ENCODE peak calls at places on chromosomes 5 and 9, in eight cellular contexts. K, Q, C, R, S, Z, L and W are unnamed samples.

GRCh38 chr9:90100014-90100413 is 495.2 kb downstream of the GADD45G start:
- DNase-seq in S (no peak), C (no peak), K (no peak), R (no peak), Z (no peak), Q (no peak), L (no peak), W (no peak)

GRCh38 chr5:109252731-109253130 is 157.0 kb downstream of the PJA2 start:
- DNase-seq in C (no peak), R (no peak), Q (no peak), S (no peak), L (no peak), Z (no peak), K (no peak), W (no peak)

GRCh38 chr9:76162751-76163500 is 231.3 kb downstream of the RFK start:
- DNase-seq in Z (no peak), C (no peak), K (no peak), S (no peak), L (peak; percentile 60), Q (no peak), R (no peak), W (no peak)

GRCh38 chr5:127551410-127552041 is 34.1 kb downstream of the PRRC1 start:
- DNase-seq in S (no peak), Q (no peak), Z (no peak), C (no peak), L (no peak), R (no peak), K (no peak), W (no peak)

GRCh38 chr9:120080781-120081180 is 499.2 kb downstream of the CDK5RAP2 start:
- DNase-seq in K (no peak), Z (no peak), L (no peak), R (no peak), Q (no peak), S (no peak), C (no peak), W (no peak)

GRCh38 chr9:117687532-117687931 is 16.7 kb upstream of the TLR4 start:
- DNase-seq in Z (peak; percentile 73), S (no peak), C (no peak), Q (no peak), K (no peak), L (no peak), R (no peak), W (no peak)

GRCh38 chr5:124025306-124025705 is 513.3 kb downstream of the CSNK1G3 start:
- DNase-seq in S (no peak), Z (no peak), R (no peak), C (no peak), Q (no peak), K (no peak), L (no peak), W (no peak)

GRCh38 chr9:2345013-2345412 is 276.6 kb upstream of the VLDLR start:
- DNase-seq in S (no peak), Q (no peak), C (no peak), R (no peak), K (no peak), Z (no peak), L (no peak), W (no peak)

GRCh38 chr9:127122176-127123151 is at the start of gene ANGPTL2:
- DNase-seq in S (peak; percentile 76), K (peak; percentile 95), L (peak; percentile 95), C (no peak), R (peak; percentile 12), Z (peak; percentile 78), Q (peak; percentile 97), W (peak; percentile 66)

GRCh38 chr9:23826120-23826629 is at the start of gene ELAVL2:
- DNase-seq in R (peak; percentile 24), L (peak; percentile 93), K (peak; percentile 89), Q (peak; percentile 92), S (peak; percentile 89), C (peak; percentile 87), Z (peak; percentile 94), W (no peak)

GRCh38 chr5:112614986-112615385 is 122.7 kb upstream of the APC start:
- DNase-seq in R (no peak), C (no peak), Z (no peak), L (no peak), Q (no peak), S (no peak), K (no peak), W (no peak)

GRCh38 chr5:13640270-13640669 is 304.2 kb downstream of the DNAH5 start:
- DNase-seq in L (no peak), S (peak; percentile 17), C (peak; percentile 7), K (no peak), Z (no peak), Q (no peak), R (no peak), W (no peak)

GRCh38 chr9:82354260-82354659 is 365.7 kb downstream of the SPATA31D1 start:
- DNase-seq in R (no peak), Z (no peak), Q (no peak), C (no peak), K (no peak), S (no peak), L (no peak), W (no peak)

GRCh38 chr9:33221568-33221884 is 18.4 kb upstream of the SPINK4 start:
- DNase-seq in L (no peak), C (no peak), Q (no peak), S (no peak), Z (no peak), R (no peak), K (no peak), W (no peak)

GRCh38 chr5:180235846-180236245 is 26.8 kb upstream of the RASGEF1C start:
- DNase-seq in S (no peak), K (no peak), Q (no peak), R (no peak), C (no peak), L (no peak), Z (no peak), W (no peak)

GRCh38 chr9:76905984-76906861 is at the start of gene PRUNE2:
- DNase-seq in Z (peak; percentile 87), L (peak; percentile 40), K (peak; percentile 84), C (no peak), Q (peak; percentile 92), S (peak; percentile 60), R (no peak), W (peak; percentile 51)

GRCh38 chr9:27162045-27162444 is 53.0 kb downstream of the TEK start:
- DNase-seq in C (no peak), Z (no peak), K (no peak), S (no peak), R (no peak), L (no peak), Q (no peak), W (no peak)

GRCh38 chr9:131349522-131349880 is 44.4 kb upstream of the PRRC2B start:
- DNase-seq in K (no peak), L (no peak), Q (no peak), R (no peak), Z (no peak), C (no peak), S (no peak), W (no peak)

GRCh38 chr5:102421647-102422046 is 77.2 kb downstream of the SLCO6A1 start:
- DNase-seq in C (no peak), L (no peak), S (peak; percentile 29), R (no peak), K (no peak), Z (no peak), Q (peak; percentile 47), W (no peak)

GRCh38 chr5:57408714-57409113 is 73.9 kb downstream of the ACTBL2 start:
- DNase-seq in S (no peak), R (no peak), C (no peak), Q (no peak), Z (no peak), L (no peak), K (no peak), W (no peak)

GRCh38 chr5:82885657-82886389 is 191.4 kb downstream of the TMEM167A start:
- DNase-seq in Z (no peak), L (no peak), Q (no peak), C (peak; percentile 4), S (peak; percentile 8), K (no peak), R (no peak), W (no peak)

GRCh38 chr5:1298067-1298551 is 3.2 kb upstream of the TERT start:
- DNase-seq in Q (peak; percentile 55), L (no peak), K (no peak), S (no peak), C (no peak), R (no peak), Z (no peak), W (no peak)

GRCh38 chr9:83701769-83702168 is 6.0 kb downstream of the UBQLN1 start:
- DNase-seq in K (no peak), Q (no peak), R (no peak), L (no peak), Z (no peak), C (no peak), S (no peak), W (no peak)
- H3K4me1 ChIP-seq in K (no peaks in the 10 kb centered on the region), Q (peaks cover 10% of the 10 kb centered on the region), R (peaks cover 42% of the 10 kb centered on the region), L (peaks cover 8% of the 10 kb centered on the region), Z (peaks cover 7% of the 10 kb centered on the region), C (peaks cover 22% of the 10 kb centered on the region), S (peaks cover 57% of the 10 kb centered on the region), W (peaks cover 41% of the 10 kb centered on the region)

GRCh38 chr5:173740400-173740799 is 124.0 kb upstream of the BOD1 start:
- DNase-seq in L (no peak), C (no peak), Q (no peak), Z (no peak), S (no peak), R (no peak), K (no peak), W (no peak)
- H3K4me1 ChIP-seq in L (no peaks in the 10 kb centered on the region), C (peaks cover 2% of the 10 kb centered on the region), Q (peaks cover 24% of the 10 kb centered on the region), Z (no peaks in the 10 kb centered on the region), S (no peaks in the 10 kb centered on the region), R (no peaks in the 10 kb centered on the region), K (no peaks in the 10 kb centered on the region), W (no peaks in the 10 kb centered on the region)

DNA sequence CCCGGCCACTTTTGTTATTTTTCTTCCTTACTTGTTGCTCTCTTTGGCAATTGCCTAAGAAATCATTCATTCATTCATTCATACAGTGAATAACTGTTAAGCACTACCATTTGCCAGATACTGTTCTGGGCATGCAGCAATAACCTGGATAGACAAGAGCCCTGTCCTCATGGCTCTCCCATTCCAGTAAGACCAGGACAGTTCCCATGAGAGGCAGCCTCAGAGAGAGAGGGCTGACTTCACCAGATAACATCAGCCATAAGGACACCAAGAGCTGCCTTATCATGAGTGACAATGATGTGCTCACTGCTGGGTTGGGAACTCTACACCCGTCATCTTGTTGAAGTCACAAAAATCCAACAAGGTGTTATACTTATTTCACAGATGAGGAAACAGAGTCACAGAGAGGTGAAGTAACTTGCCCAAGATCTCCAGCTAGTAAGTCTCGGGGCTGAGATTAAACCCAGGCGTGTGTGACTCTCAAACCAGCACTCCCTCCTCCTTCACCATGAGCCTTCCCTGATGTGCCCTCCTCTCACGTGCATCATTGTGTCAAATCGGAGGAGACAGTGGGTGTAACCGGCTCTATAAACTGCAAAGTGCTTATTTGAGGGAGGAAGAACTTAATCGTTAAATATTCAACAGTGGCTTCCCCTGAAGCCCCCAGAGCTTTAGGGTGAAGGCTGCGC is 61.1 kb upstream of the TBC1D2 start:
- DNase-seq in L (no peak), Q (peak; percentile 2), K (no peak), Z (no peak), R (no peak), C (no peak), S (no peak), W (no peak)
- H3K4me1 ChIP-seq in L (no peaks in the 10 kb centered on the region), Q (no peaks in the 10 kb centered on the region), K (no peaks in the 10 kb centered on the region), Z (no peaks in the 10 kb centered on the region), R (no peaks in the 10 kb centered on the region), C (peaks cover 2% of the 10 kb centered on the region), S (no peaks in the 10 kb centered on the region), W (no peaks in the 10 kb centered on the region)

GRCh38 chr9:79242489-79242888 is 329.3 kb upstream of the TLE4 start:
- DNase-seq in S (no peak), Z (no peak), C (no peak), Q (no peak), L (no peak), K (no peak), R (no peak), W (no peak)
- H3K4me1 ChIP-seq in S (no peaks in the 10 kb centered on the region), Z (no peaks in the 10 kb centered on the region), C (no peaks in the 10 kb centered on the region), Q (no peaks in the 10 kb centered on the region), L (no peaks in the 10 kb centered on the region), K (no peaks in the 10 kb centered on the region), R (no peaks in the 10 kb centered on the region), W (no peaks in the 10 kb centered on the region)